ENCODE peak calls at places on chromosomes 5 and 9, in four cellular contexts. O, P, Z and T are unnamed samples.

GRCh38 chr9:8262625-8263622 is 463.3 kb upstream of the DMAC1 start:
- DNase-seq in O (no peak), P (peak), Z (peak), T (no peak)

GRCh38 chr5:61974680-61975079 is 331.3 kb upstream of the KIF2A start:
- DNase-seq in O (no peak), P (no peak), Z (no peak), T (no peak)

GRCh38 chr9:93116049-93116961 is 17.7 kb downstream of the NINJ1 start:
- DNase-seq in O (no peak), P (no peak), Z (no peak), T (peak)

GRCh38 chr5:123091988-123092583 is 3.0 kb downstream of the PRDM6 start:
- DNase-seq in O (no peak), P (no peak), Z (peak), T (no peak)

GRCh38 chr5:147507480-147508126 is 2.3 kb downstream of the DPYSL3 start:
- DNase-seq in O (no peak), P (peak), Z (no peak), T (no peak)

GRCh38 chr5:125823572-125823971 is 599.6 kb upstream of the GRAMD2B start:
- DNase-seq in O (no peak), P (no peak), Z (no peak), T (no peak)

GRCh38 chr5:52605992-52606321 is 181.8 kb upstream of the ITGA1 start:
- DNase-seq in O (no peak), P (no peak), Z (no peak), T (no peak)

GRCh38 chr5:112614285-112614684 is 123.4 kb upstream of the APC start:
- DNase-seq in O (no peak), P (no peak), Z (no peak), T (no peak)

GRCh38 chr9:114804504-114804903 is 1.3 kb downstream of the TNFSF15 start:
- DNase-seq in O (peak), P (no peak), Z (no peak), T (peak)

GRCh38 chr9:36932198-36932597 is 101.9 kb downstream of the PAX5 start:
- DNase-seq in O (no peak), P (no peak), Z (no peak), T (no peak)

GRCh38 chr5:78758169-78758839 is 109.7 kb upstream of the LHFPL2 start:
- DNase-seq in O (no peak), P (no peak), Z (no peak), T (no peak)

GRCh38 chr5:78761831-78762230 is 113.3 kb upstream of the LHFPL2 start:
- DNase-seq in O (no peak), P (no peak), Z (no peak), T (no peak)

GRCh38 chr5:78757269-78758053 is 108.9 kb upstream of the LHFPL2 start:
- DNase-seq in O (no peak), P (no peak), Z (no peak), T (no peak)

GRCh38 chr5:78763659-78764189 is 115.2 kb upstream of the LHFPL2 start:
- DNase-seq in O (no peak), P (no peak), Z (no peak), T (no peak)

GRCh38 chr5:78760411-78761169 is 112.0 kb upstream of the LHFPL2 start:
- DNase-seq in O (no peak), P (peak), Z (no peak), T (no peak)
- H3K9ac ChIP-seq in O (no peak), P (no peak), Z (no peak), T (no peak)

DNA sequence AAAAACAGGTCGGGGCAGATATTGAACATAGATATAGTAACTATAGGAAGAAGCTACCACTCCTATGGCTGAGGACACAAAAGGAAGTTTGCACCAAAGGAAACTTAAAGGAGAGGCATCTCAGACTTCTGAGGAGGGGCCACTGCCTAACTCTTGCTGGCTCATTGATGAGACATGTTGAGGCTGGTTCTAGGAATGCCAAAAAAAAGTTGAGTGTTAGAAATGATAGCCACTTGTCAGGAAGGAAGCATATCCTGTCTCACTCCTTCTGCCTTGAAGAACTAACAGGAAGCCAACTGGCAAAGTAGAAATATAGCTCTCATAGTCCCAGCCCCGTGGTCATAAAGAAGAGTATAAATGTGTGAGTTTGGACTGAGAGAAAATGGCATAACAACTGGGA is 23.3 kb upstream of the STOM start:
- DNase-seq in O (no peak), P (peak), Z (no peak), T (no peak)
- H3K4me3 ChIP-seq in O (no peak), P (no peak), Z (no peak), T (no peak)

GRCh38 chr9:68643901-68644809 is 60.9 kb upstream of the PIP5K1B start:
- DNase-seq in O (no peak), P (peak), Z (peak), T (no peak)

GRCh38 chr9:68637020-68637419 is 68.0 kb upstream of the PIP5K1B start:
- DNase-seq in O (no peak), P (no peak), Z (no peak), T (no peak)

DNA sequence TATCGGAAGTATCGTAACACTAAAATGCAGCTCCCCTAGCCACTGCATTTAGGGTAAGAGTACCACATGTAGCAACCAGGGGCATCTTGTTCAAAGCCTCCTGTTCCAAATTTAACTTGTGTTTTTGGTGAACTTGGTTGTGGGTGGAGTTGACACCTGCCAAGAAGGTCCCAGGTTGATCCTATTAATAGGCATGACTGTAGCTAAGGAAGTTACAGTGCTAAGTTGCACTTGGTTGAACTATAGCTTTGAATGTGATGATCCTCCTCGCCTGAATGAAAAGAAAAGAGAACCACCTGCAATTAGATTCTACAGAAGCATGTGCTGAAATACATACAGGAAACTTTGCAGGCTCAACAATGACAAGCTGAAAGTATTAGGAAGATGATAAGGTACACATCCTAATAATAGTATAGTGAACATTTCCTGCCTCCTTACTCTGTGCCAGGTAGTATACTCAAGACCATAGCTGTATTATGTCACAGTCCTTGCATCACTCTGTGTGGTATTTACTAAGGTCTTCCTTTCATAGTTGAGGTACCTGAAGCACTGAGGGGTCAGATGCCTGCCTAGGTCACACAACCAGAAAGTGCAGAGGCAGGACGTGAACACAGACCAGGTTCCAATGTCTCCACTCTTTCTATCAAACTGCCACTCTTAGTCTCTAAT is 64.5 kb upstream of the PIP5K1B start:
- DNase-seq in O (no peak), P (no peak), Z (no peak), T (no peak)
- H3K9ac ChIP-seq in O (no peak), P (no peak), Z (no peak), T (no peak)

DNA sequence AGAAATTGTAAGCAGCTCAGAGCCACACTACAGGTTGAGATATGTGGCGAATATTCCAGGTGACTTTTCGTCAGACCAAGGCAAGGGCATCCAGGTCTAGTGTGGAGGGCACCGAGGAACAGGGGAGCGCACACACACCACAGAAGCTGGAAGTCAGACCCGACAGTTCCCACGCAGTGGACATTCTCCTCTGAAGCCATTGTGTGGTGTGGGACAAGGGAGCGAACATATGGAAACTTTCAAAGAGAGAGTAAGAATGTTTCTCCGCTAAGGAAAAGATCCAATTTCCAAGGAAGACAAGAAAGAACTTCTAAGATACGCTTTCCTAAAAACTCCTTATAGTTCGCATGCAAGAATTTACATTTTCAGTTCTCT is 141.4 kb upstream of the OTULINL start:
- DNase-seq in O (no peak), P (no peak), Z (peak), T (no peak)
- H3K4me3 ChIP-seq in O (no peak), P (no peak), Z (no peak), T (peak)

DNA sequence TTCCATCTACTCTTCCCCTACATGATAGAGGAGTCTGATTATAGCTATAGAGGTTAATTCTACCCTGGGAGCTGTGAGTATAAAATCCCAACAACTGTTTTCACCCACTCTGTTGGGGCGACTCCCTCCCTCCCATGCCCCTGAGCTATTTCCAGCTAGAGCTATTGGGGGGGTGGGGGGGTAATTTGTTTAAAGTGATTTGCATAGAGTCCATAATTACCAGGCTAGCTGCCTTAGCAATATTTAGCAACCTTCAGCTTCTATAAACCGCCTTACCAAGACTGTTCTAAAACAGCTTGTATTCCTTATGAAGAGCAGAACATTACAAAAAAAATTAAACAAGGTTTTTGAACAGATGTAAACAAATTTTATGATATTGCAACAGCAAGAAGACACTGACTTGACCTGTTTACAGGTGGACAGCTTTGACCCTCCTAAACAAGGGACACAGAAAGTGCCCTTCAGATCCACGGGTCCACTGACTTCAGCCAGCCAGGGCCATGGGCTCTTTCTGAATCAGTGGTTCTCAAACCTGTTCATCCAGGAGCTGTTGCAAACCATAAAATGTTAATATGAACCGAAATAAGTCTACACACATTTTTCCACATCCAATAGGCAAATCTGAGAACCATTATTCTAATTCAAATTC is 98.2 kb downstream of the OTULIN start:
- DNase-seq in O (no peak), P (no peak), Z (no peak), T (no peak)
- H3K9ac ChIP-seq in O (no peak), P (no peak), Z (no peak), T (no peak)

GRCh38 chr5:89440670-89441069 is 557.7 kb upstream of the MEF2C start:
- DNase-seq in O (no peak), P (no peak), Z (no peak), T (no peak)

GRCh38 chr5:89437450-89438435 is 554.8 kb upstream of the MEF2C start:
- DNase-seq in O (no peak), P (no peak), Z (no peak), T (no peak)

GRCh38 chr5:89436464-89436863 is 553.5 kb upstream of the MEF2C start:
- DNase-seq in O (no peak), P (no peak), Z (no peak), T (no peak)

DNA sequence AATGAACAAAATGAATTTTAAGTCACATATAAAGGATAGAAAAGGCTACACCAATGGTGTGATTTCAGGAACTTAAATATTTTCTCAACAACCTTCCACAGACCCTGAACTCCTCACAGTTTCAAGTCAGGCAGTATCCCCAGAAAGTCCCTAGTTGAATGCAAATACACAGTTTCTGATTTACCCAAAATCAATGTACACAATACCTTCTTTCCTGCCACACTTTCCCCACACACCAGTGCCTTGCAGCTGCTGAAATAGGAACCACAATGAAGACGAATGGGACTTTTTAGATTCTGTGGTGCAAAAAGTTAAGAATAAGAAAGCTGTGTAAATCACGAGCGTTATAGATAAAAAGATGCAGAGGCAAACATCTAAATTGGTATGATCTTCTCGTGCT is 552.4 kb upstream of the MEF2C start:
- DNase-seq in O (no peak), P (no peak), Z (no peak), T (no peak)
- H3K4me3 ChIP-seq in O (no peak), P (no peak), Z (no peak), T (no peak)

GRCh38 chr9:133134419-133135190 is 13.6 kb upstream of the RALGDS start:
- DNase-seq in O (no peak), P (no peak), Z (no peak), T (peak)
- H3K9ac ChIP-seq in O (peak), P (no peak), Z (no peak), T (peak)